ENCODE peak calls at places on chromosomes 7 and 10, in six cellular contexts. T is stimulated activated CD4-positive, alpha-beta T cell treated with anti-CD3 and anti-CD28 coated beads, Interleukin-12 subunit alpha, Interleukin-12 subunit beta, amount 100 ng/mL, for 4 hours; C is heart left ventricle; G is HT-29; Z is sigmoid colon; O is Peyer's patch. P is an unnamed sample.

GRCh38 chr10:16965740-16966447 is 148.7 kb upstream of the RSU1 start:
- DNase-seq in T (no peak), C (no peak), G (peak), Z (peak), O (no peak), P (peak)

GRCh38 chr7:28144266-28144665 is 36.3 kb downstream of the JAZF1 start:
- DNase-seq in T (no peak), C (no peak), G (no peak), Z (no peak), O (no peak), P (no peak)

GRCh38 chr10:76150139-76150885 is 718.9 kb downstream of the LRMDA start:
- DNase-seq in T (no peak), C (no peak), G (no peak), Z (no peak), O (no peak), P (no peak)

GRCh38 chr7:105198223-105198622 is 184.2 kb downstream of the KMT2E start:
- DNase-seq in T (no peak), C (no peak), G (no peak), Z (no peak), O (no peak), P (no peak)

GRCh38 chr10:125844673-125845300 is 21.4 kb downstream of the BCCIP start:
- DNase-seq in T (no peak), C (no peak), G (no peak), Z (no peak), O (no peak), P (no peak)

GRCh38 chr10:20627085-20627484 is 270.0 kb downstream of the NEBL start:
- DNase-seq in T (no peak), C (no peak), G (no peak), Z (no peak), O (no peak), P (no peak)

GRCh38 chr10:128062837-128063563 is 63.2 kb downstream of the MKI67 start:
- DNase-seq in T (peak), C (peak), G (no peak), Z (no peak), O (peak), P (peak)

GRCh38 chr10:75352650-75353049 is 48.9 kb downstream of the ZNF503 start:
- DNase-seq in T (no peak), C (no peak), G (no peak), Z (no peak), O (peak), P (no peak)

GRCh38 chr7:108296911-108297310 is 159.3 kb downstream of the NRCAM start:
- DNase-seq in T (no peak), C (no peak), G (no peak), Z (no peak), O (no peak), P (no peak)

GRCh38 chr10:5090551-5090950 is 3.7 kb upstream of the AKR1C3 start:
- DNase-seq in T (no peak), C (no peak), G (no peak), Z (no peak), O (no peak), P (no peak)

GRCh38 chr10:96222441-96222840 is 48.9 kb downstream of the BLNK start:
- DNase-seq in T (no peak), C (no peak), G (no peak), Z (no peak), O (no peak), P (no peak)

P was measured in transverse colon.